ENCODE peak calls at places on chromosomes 5 and 9, in seven cellular contexts. X is fibroblast of lung; P is globus pallidus; G is KBM-7; S is HS-5; T is astrocyte of the spinal cord; W is activated effector memory CD4-positive, alpha-beta T cell treated with Interleukin-2 at 50 U/mL for 16 hours. D is an unnamed sample.

GRCh38 chr9:35605336-35606137 is 475 bp downstream of the TESK1 start:
- DNase-seq in W (peak), G (peak), X (no peak), P (peak), S (no peak), T (no peak), D (peak)

GRCh38 chr9:79408200-79408599 is 163.6 kb upstream of the TLE4 start:
- DNase-seq in S (no peak), X (no peak), G (no peak), W (no peak), P (no peak), T (no peak), D (no peak)

GRCh38 chr5:167797933-167798332 is 493.5 kb upstream of the WWC1 start:
- DNase-seq in P (no peak), W (no peak), T (no peak), X (no peak), G (no peak), S (peak), D (no peak)

GRCh38 chr5:177531209-177531940 is 14.6 kb upstream of the DDX41 start:
- DNase-seq in S (no peak), P (no peak), T (no peak), G (no peak), X (no peak), W (no peak), D (no peak)

GRCh38 chr5:114055318-114055788 is 306.5 kb upstream of the KCNN2 start:
- DNase-seq in S (no peak), P (peak), W (no peak), X (peak), G (peak), T (peak), D (no peak)

GRCh38 chr5:82405618-82406199 is 127.6 kb upstream of the RPS23 start:
- DNase-seq in W (no peak), T (peak), P (no peak), G (no peak), X (peak), S (peak), D (no peak)

GRCh38 chr5:39547548-39548154 is 122.9 kb upstream of the DAB2 start:
- DNase-seq in W (no peak), G (peak), S (peak), T (peak), X (peak), P (peak), D (peak)

GRCh38 chr5:128920345-128921215 is 44.7 kb upstream of the SLC27A6 start:
- DNase-seq in S (peak), P (no peak), W (no peak), G (no peak), T (peak), X (peak), D (no peak)

GRCh38 chr5:400282-401215 is 42.4 kb upstream of the EXOC3 start:
- DNase-seq in G (no peak), T (peak), X (peak), W (no peak), P (no peak), S (peak), D (no peak)

GRCh38 chr5:180291943-180292831 is at the start of gene MAPK9:
- DNase-seq in W (peak), S (no peak), G (peak), T (peak), X (peak), P (peak), D (peak)

GRCh38 chr5:173304591-173304988 is 23.6 kb downstream of the STC2 start:
- DNase-seq in G (no peak), W (no peak), P (no peak), S (no peak), T (peak), X (no peak), D (no peak)

GRCh38 chr5:74938250-74938649 is 72.1 kb upstream of the FAM169A start:
- DNase-seq in S (no peak), W (no peak), G (peak), T (peak), P (no peak), X (peak), D (no peak)

GRCh38 chr5:175464414-175465233 is 13.7 kb upstream of the SFXN1 start:
- DNase-seq in X (peak), T (no peak), G (peak), W (peak), S (no peak), P (peak), D (peak)

GRCh38 chr5:147906326-147907095 is at the start of gene C5orf46:
- DNase-seq in W (no peak), G (no peak), T (peak), S (peak), X (peak), P (no peak), D (no peak)

GRCh38 chr9:1083325-1083913 is 33.3 kb downstream of the DMRT2 start:
- DNase-seq in S (peak), X (no peak), G (no peak), W (no peak), T (no peak), P (peak), D (no peak)

GRCh38 chr5:69416180-69416579 is 1.3 kb downstream of the MARVELD2 start:
- DNase-seq in X (no peak), T (no peak), S (no peak), W (no peak), G (no peak), P (no peak), D (no peak)

GRCh38 chr9:100088202-100088601 is 10.6 kb downstream of the ERP44 start:
- DNase-seq in W (no peak), X (no peak), T (no peak), G (no peak), S (no peak), P (no peak), D (no peak)

GRCh38 chr5:98593418-98593817 is 180.0 kb upstream of the RGMB start:
- DNase-seq in P (no peak), X (no peak), W (no peak), S (no peak), T (no peak), G (no peak), D (no peak)

D was measured in OCI-LY7.